ENCODE peak calls at places on chromosomes 7 and 10, in seven cellular contexts. V is naive thymus-derived CD8-positive, alpha-beta T cell; K is mucosa of gallbladder; A is GM10248; P is naive thymus-derived CD4-positive, alpha-beta T cell; Y is neural crest cell; G is MCF 10A. E is an unnamed sample.

GRCh38 chr10:86900955-86901354 is 56.5 kb downstream of the MMRN2 start:
- DNase-seq in P (no peak), K (peak), G (no peak), V (no peak), Y (no peak), A (no peak), E (no peak)

GRCh38 chr7:1532456-1533254 is 2.2 kb downstream of the MAFK start:
- DNase-seq in P (peak), G (peak), A (no peak), Y (no peak), K (peak), V (peak), E (peak)

GRCh38 chr10:67925449-67926005 is 41.1 kb downstream of the SIRT1 start:
- DNase-seq in P (no peak), A (no peak), Y (no peak), G (no peak), K (no peak), V (no peak), E (peak)

GRCh38 chr10:7193369-7193768 is 217.5 kb downstream of the SFMBT2 start:
- DNase-seq in P (no peak), K (no peak), G (no peak), V (no peak), Y (no peak), A (no peak), E (no peak)

GRCh38 chr10:107899075-107899474 is 734.6 kb upstream of the SORCS1 start:
- DNase-seq in V (no peak), A (no peak), Y (no peak), P (no peak), K (no peak), G (peak), E (peak)

GRCh38 chr10:58017719-58018367 is 249.9 kb downstream of the IPMK start:
- DNase-seq in V (no peak), K (no peak), Y (no peak), G (peak), P (no peak), A (no peak), E (peak)

GRCh38 chr10:11533328-11533781 is 78.1 kb downstream of the USP6NL start:
- DNase-seq in K (no peak), Y (no peak), G (peak), V (no peak), P (no peak), A (no peak), E (no peak)

GRCh38 chr7:99331002-99331401 is 5.3 kb downstream of the ARPC1A start:
- DNase-seq in A (no peak), V (no peak), P (no peak), G (peak), K (no peak), Y (no peak), E (no peak)

GRCh38 chr7:117061751-117062150 is 108.5 kb downstream of the ST7 start:
- DNase-seq in A (no peak), K (no peak), Y (no peak), G (no peak), P (no peak), V (no peak), E (peak)

GRCh38 chr10:11036424-11037011 is 18.8 kb downstream of the CELF2 start:
- DNase-seq in G (peak), A (no peak), V (no peak), P (no peak), K (peak), Y (peak), E (peak)

GRCh38 chr10:69684020-69684980 is 54.3 kb downstream of the FAM241B start:
- DNase-seq in P (no peak), V (no peak), A (no peak), K (peak), G (no peak), Y (no peak), E (peak)

GRCh38 chr10:34814228-34815173 is 595 bp downstream of the PARD3 start:
- DNase-seq in P (no peak), A (peak), K (peak), V (no peak), Y (peak), G (peak), E (no peak)

GRCh38 chr10:72334196-72334831 is 20.4 kb downstream of the DNAJB12 start:
- DNase-seq in P (peak), V (peak), G (peak), A (no peak), Y (peak), K (peak), E (no peak)

GRCh38 chr7:32023353-32023752 is 46.9 kb downstream of the PDE1C start:
- DNase-seq in G (no peak), K (no peak), A (no peak), P (no peak), V (no peak), Y (no peak), E (no peak)

GRCh38 chr10:121322046-121322445 is 276.2 kb downstream of the FGFR2 start:
- DNase-seq in Y (no peak), P (no peak), K (no peak), G (peak), V (no peak), A (no peak), E (peak)

GRCh38 chr10:110074986-110075664 is 67.3 kb downstream of the ADD3 start:
- DNase-seq in V (no peak), A (no peak), K (no peak), Y (no peak), P (no peak), G (peak), E (peak)

GRCh38 chr7:123747620-123748141 is 1.1 kb downstream of the WASL start:
- DNase-seq in P (peak), G (peak), K (peak), Y (peak), V (peak), A (peak), E (peak)